ENCODE peak calls at places on chromosomes 3 and 15, in ten cellular contexts. One of them, this sample, is unnamed.

GRCh38 chr15:32908135-32908801 is 190.5 kb downstream of the GREM1 start:
- DNase-seq in astrocyte of the spinal cord: peak; percentile 66
- DNase-seq in upper lobe of right lung: no peak
- DNase-seq in mucosa of descending colon: no peak
- DNase-seq in adrenal gland: no peak
- DNase-seq in tibial nerve: no peak
- DNase-seq in right cardiac atrium: no peak
- DNase-seq in BE2C: no peak
- DNase-seq in left ventricle myocardium inferior: no peak
- DNase-seq in ascending aorta: no peak
- DNase-seq in this sample: no peak

GRCh38 chr3:58899953-58900298 is 149.9 kb downstream of the CFAP20DC start:
- DNase-seq in upper lobe of right lung: no peak
- DNase-seq in tibial nerve: no peak
- DNase-seq in left ventricle myocardium inferior: no peak
- DNase-seq in ascending aorta: no peak
- DNase-seq in right cardiac atrium: no peak
- DNase-seq in astrocyte of the spinal cord: no peak
- DNase-seq in adrenal gland: no peak
- DNase-seq in mucosa of descending colon: no peak
- DNase-seq in BE2C: no peak
- DNase-seq in this sample: no peak

GRCh38 chr3:54670269-54671000 is 257.4 kb downstream of the LRTM1 start:
- DNase-seq in upper lobe of right lung: no peak
- DNase-seq in adrenal gland: no peak
- DNase-seq in mucosa of descending colon: peak; percentile 73
- DNase-seq in left ventricle myocardium inferior: no peak
- DNase-seq in ascending aorta: no peak
- DNase-seq in tibial nerve: no peak
- DNase-seq in right cardiac atrium: no peak
- DNase-seq in astrocyte of the spinal cord: no peak
- DNase-seq in BE2C: peak; percentile 8
- DNase-seq in this sample: no peak

GRCh38 chr3:71045917-71046282 is 537.6 kb downstream of the FOXP1 start:
- DNase-seq in astrocyte of the spinal cord: no peak
- DNase-seq in ascending aorta: no peak
- DNase-seq in BE2C: no peak
- DNase-seq in right cardiac atrium: no peak
- DNase-seq in mucosa of descending colon: no peak
- DNase-seq in tibial nerve: no peak
- DNase-seq in upper lobe of right lung: no peak
- DNase-seq in left ventricle myocardium inferior: no peak
- DNase-seq in adrenal gland: no peak
- DNase-seq in this sample: no peak

GRCh38 chr3:160370987-160371857 is 27.8 kb downstream of the IFT80 start:
- DNase-seq in left ventricle myocardium inferior: no peak
- DNase-seq in BE2C: no peak
- DNase-seq in mucosa of descending colon: no peak
- DNase-seq in ascending aorta: no peak
- DNase-seq in upper lobe of right lung: no peak
- DNase-seq in right cardiac atrium: no peak
- DNase-seq in tibial nerve: no peak
- DNase-seq in astrocyte of the spinal cord: no peak
- DNase-seq in adrenal gland: no peak
- DNase-seq in this sample: no peak

GRCh38 chr15:71219101-71219500 is 103.8 kb downstream of the THSD4 start:
- DNase-seq in adrenal gland: no peak
- DNase-seq in left ventricle myocardium inferior: no peak
- DNase-seq in tibial nerve: no peak
- DNase-seq in mucosa of descending colon: no peak
- DNase-seq in ascending aorta: no peak
- DNase-seq in BE2C: no peak
- DNase-seq in astrocyte of the spinal cord: no peak
- DNase-seq in upper lobe of right lung: no peak
- DNase-seq in right cardiac atrium: no peak
- DNase-seq in this sample: no peak

GRCh38 chr3:62128028-62128427 is 245.3 kb downstream of the FEZF2 start:
- DNase-seq in mucosa of descending colon: no peak
- DNase-seq in astrocyte of the spinal cord: no peak
- DNase-seq in tibial nerve: no peak
- DNase-seq in ascending aorta: no peak
- DNase-seq in right cardiac atrium: no peak
- DNase-seq in adrenal gland: no peak
- DNase-seq in upper lobe of right lung: no peak
- DNase-seq in BE2C: no peak
- DNase-seq in left ventricle myocardium inferior: no peak
- DNase-seq in this sample: no peak

GRCh38 chr3:48459773-48460516 is 13.4 kb downstream of the ATRIP start:
- DNase-seq in left ventricle myocardium inferior: no peak
- DNase-seq in mucosa of descending colon: no peak
- DNase-seq in upper lobe of right lung: no peak
- DNase-seq in tibial nerve: no peak
- DNase-seq in ascending aorta: no peak
- DNase-seq in right cardiac atrium: no peak
- DNase-seq in BE2C: no peak
- DNase-seq in adrenal gland: no peak
- DNase-seq in astrocyte of the spinal cord: no peak
- DNase-seq in this sample: no peak

GRCh38 chr15:57503911-57504598 is 87.6 kb upstream of the MYZAP start:
- DNase-seq in adrenal gland: no peak
- DNase-seq in tibial nerve: no peak
- DNase-seq in upper lobe of right lung: no peak
- DNase-seq in left ventricle myocardium inferior: no peak
- DNase-seq in astrocyte of the spinal cord: peak; percentile 28
- DNase-seq in BE2C: no peak
- DNase-seq in ascending aorta: no peak
- DNase-seq in mucosa of descending colon: no peak
- DNase-seq in right cardiac atrium: no peak
- DNase-seq in this sample: no peak

GRCh38 chr3:172904817-172905479 is 154.4 kb downstream of the ECT2 start:
- DNase-seq in mucosa of descending colon: no peak
- DNase-seq in astrocyte of the spinal cord: peak; percentile 29
- DNase-seq in tibial nerve: no peak
- DNase-seq in right cardiac atrium: no peak
- DNase-seq in left ventricle myocardium inferior: no peak
- DNase-seq in adrenal gland: no peak
- DNase-seq in upper lobe of right lung: no peak
- DNase-seq in ascending aorta: no peak
- DNase-seq in BE2C: peak; percentile 38
- DNase-seq in this sample: no peak

GRCh38 chr3:187012609-187013051 is 82.3 kb downstream of the ST6GAL1 start:
- DNase-seq in upper lobe of right lung: no peak
- DNase-seq in adrenal gland: no peak
- DNase-seq in right cardiac atrium: no peak
- DNase-seq in left ventricle myocardium inferior: no peak
- DNase-seq in BE2C: no peak
- DNase-seq in tibial nerve: no peak
- DNase-seq in mucosa of descending colon: peak; percentile 34
- DNase-seq in ascending aorta: no peak
- DNase-seq in astrocyte of the spinal cord: no peak
- DNase-seq in this sample: no peak

GRCh38 chr3:149038322-149038721 is 47.0 kb downstream of the GYG1 start:
- DNase-seq in astrocyte of the spinal cord: no peak
- DNase-seq in right cardiac atrium: no peak
- DNase-seq in ascending aorta: no peak
- DNase-seq in left ventricle myocardium inferior: no peak
- DNase-seq in upper lobe of right lung: no peak
- DNase-seq in tibial nerve: no peak
- DNase-seq in mucosa of descending colon: no peak
- DNase-seq in BE2C: no peak
- DNase-seq in adrenal gland: no peak
- DNase-seq in this sample: no peak

GRCh38 chr3:107524214-107525100 is 1.7 kb downstream of the BBX start:
- DNase-seq in right cardiac atrium: peak; percentile 81
- DNase-seq in BE2C: peak; percentile 70
- DNase-seq in mucosa of descending colon: peak; percentile 64
- DNase-seq in ascending aorta: peak; percentile 79
- DNase-seq in adrenal gland: peak; percentile 77
- DNase-seq in tibial nerve: peak; percentile 39
- DNase-seq in upper lobe of right lung: peak; percentile 78
- DNase-seq in left ventricle myocardium inferior: peak; percentile 49
- DNase-seq in astrocyte of the spinal cord: peak; percentile 51
- DNase-seq in this sample: peak; percentile 53

GRCh38 chr3:107752202-107752990 is 229.6 kb downstream of the BBX start:
- DNase-seq in upper lobe of right lung: no peak
- DNase-seq in astrocyte of the spinal cord: peak; percentile 33
- DNase-seq in mucosa of descending colon: peak; percentile 18
- DNase-seq in ascending aorta: no peak
- DNase-seq in left ventricle myocardium inferior: no peak
- DNase-seq in BE2C: peak; percentile 32
- DNase-seq in adrenal gland: no peak
- DNase-seq in right cardiac atrium: no peak
- DNase-seq in tibial nerve: no peak
- DNase-seq in this sample: no peak

GRCh38 chr3:57933589-57933988 is 74.6 kb upstream of the FLNB start:
- DNase-seq in left ventricle myocardium inferior: no peak
- DNase-seq in mucosa of descending colon: no peak
- DNase-seq in tibial nerve: no peak
- DNase-seq in ascending aorta: no peak
- DNase-seq in BE2C: no peak
- DNase-seq in adrenal gland: no peak
- DNase-seq in astrocyte of the spinal cord: no peak
- DNase-seq in upper lobe of right lung: no peak
- DNase-seq in right cardiac atrium: no peak
- DNase-seq in this sample: no peak

GRCh38 chr3:39177708-39178332 is 14.6 kb downstream of the XIRP1 start:
- DNase-seq in BE2C: peak; percentile 54
- DNase-seq in upper lobe of right lung: peak; percentile 96
- DNase-seq in adrenal gland: peak; percentile 89
- DNase-seq in right cardiac atrium: peak; percentile 95
- DNase-seq in astrocyte of the spinal cord: peak; percentile 96
- DNase-seq in tibial nerve: peak; percentile 80
- DNase-seq in mucosa of descending colon: peak; percentile 85
- DNase-seq in ascending aorta: peak; percentile 97
- DNase-seq in left ventricle myocardium inferior: peak; percentile 89
- DNase-seq in this sample: peak; percentile 90

GRCh38 chr15:75508741-75509532 is 57.4 kb upstream of the SIN3A start:
- DNase-seq in adrenal gland: no peak
- DNase-seq in mucosa of descending colon: peak; percentile 31
- DNase-seq in left ventricle myocardium inferior: no peak
- DNase-seq in upper lobe of right lung: no peak
- DNase-seq in right cardiac atrium: no peak
- DNase-seq in astrocyte of the spinal cord: peak; percentile 67
- DNase-seq in ascending aorta: no peak
- DNase-seq in tibial nerve: no peak
- DNase-seq in BE2C: no peak
- DNase-seq in this sample: no peak

GRCh38 chr3:110106805-110107204 is 769.5 kb upstream of the DPPA4 start:
- DNase-seq in ascending aorta: no peak
- DNase-seq in astrocyte of the spinal cord: no peak
- DNase-seq in tibial nerve: no peak
- DNase-seq in mucosa of descending colon: no peak
- DNase-seq in adrenal gland: no peak
- DNase-seq in left ventricle myocardium inferior: no peak
- DNase-seq in right cardiac atrium: no peak
- DNase-seq in BE2C: no peak
- DNase-seq in upper lobe of right lung: no peak
- DNase-seq in this sample: no peak

DNA sequence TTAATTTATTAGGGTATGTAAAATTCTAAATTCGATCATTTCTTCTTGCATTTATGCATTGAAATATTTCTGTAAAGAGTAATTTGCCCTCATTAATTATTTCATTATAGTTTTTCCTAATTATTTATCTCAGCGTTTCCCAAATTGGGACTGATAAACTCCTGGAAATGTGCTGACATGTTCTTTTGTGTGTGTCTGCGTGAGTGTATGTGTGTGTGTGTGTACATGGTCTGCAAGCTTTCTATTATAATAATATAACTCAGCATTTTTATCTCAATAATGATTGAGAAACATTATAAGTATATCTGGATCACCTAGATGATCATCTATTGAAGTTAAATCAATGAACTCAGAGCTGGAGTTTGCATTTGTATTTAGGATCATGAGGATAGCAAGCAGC is 38.7 kb downstream of the TMEM45A start:
- DNase-seq in adrenal gland: no peak
- DNase-seq in left ventricle myocardium inferior: no peak
- DNase-seq in right cardiac atrium: no peak
- DNase-seq in mucosa of descending colon: no peak
- DNase-seq in upper lobe of right lung: no peak
- DNase-seq in astrocyte of the spinal cord: no peak
- DNase-seq in tibial nerve: no peak
- DNase-seq in BE2C: no peak
- DNase-seq in ascending aorta: no peak
- DNase-seq in this sample: no peak
- H3K4me3 ChIP-seq in adrenal gland: no peak overlapping the region
- H3K4me3 ChIP-seq in left ventricle myocardium inferior: no peak overlapping the region
- H3K4me3 ChIP-seq in right cardiac atrium: no peak overlapping the region
- H3K4me3 ChIP-seq in mucosa of descending colon: no peak overlapping the region
- H3K4me3 ChIP-seq in upper lobe of right lung: no peak overlapping the region
- H3K4me3 ChIP-seq in astrocyte of the spinal cord: no peak overlapping the region
- H3K4me3 ChIP-seq in tibial nerve: no peak overlapping the region
- H3K4me3 ChIP-seq in BE2C: no peak overlapping the region
- H3K4me3 ChIP-seq in ascending aorta: no peak overlapping the region
- H3K4me3 ChIP-seq in this sample: no peak overlapping the region

DNA sequence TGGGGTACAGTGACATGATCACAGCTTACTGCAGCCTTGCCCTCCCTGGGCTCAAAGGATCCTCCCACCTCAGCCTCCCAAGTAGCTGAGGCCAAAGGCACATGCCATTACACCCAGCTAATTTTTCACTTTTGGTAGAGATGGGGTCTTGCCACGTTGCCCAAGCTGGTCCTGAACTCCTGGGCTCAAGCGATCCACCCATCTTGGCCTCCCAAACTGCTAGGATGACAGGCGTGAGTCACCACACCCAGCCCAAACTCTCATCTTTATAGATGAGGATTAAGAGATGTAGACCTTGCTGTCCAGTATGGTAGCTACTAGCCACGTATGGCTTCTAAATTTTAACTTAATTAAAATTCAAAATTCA is 4.4 kb upstream of the ABHD5 start:
- DNase-seq in upper lobe of right lung: no peak
- DNase-seq in left ventricle myocardium inferior: no peak
- DNase-seq in astrocyte of the spinal cord: no peak
- DNase-seq in right cardiac atrium: no peak
- DNase-seq in mucosa of descending colon: no peak
- DNase-seq in ascending aorta: no peak
- DNase-seq in BE2C: no peak
- DNase-seq in adrenal gland: no peak
- DNase-seq in tibial nerve: no peak
- DNase-seq in this sample: no peak
- H3K4me3 ChIP-seq in upper lobe of right lung: no peak overlapping the region
- H3K4me3 ChIP-seq in left ventricle myocardium inferior: no peak overlapping the region
- H3K4me3 ChIP-seq in astrocyte of the spinal cord: no peak overlapping the region
- H3K4me3 ChIP-seq in right cardiac atrium: no peak overlapping the region
- H3K4me3 ChIP-seq in mucosa of descending colon: no peak overlapping the region
- H3K4me3 ChIP-seq in ascending aorta: no peak overlapping the region
- H3K4me3 ChIP-seq in BE2C: no peak overlapping the region
- H3K4me3 ChIP-seq in adrenal gland: no peak overlapping the region
- H3K4me3 ChIP-seq in tibial nerve: no peak overlapping the region
- H3K4me3 ChIP-seq in this sample: no peak overlapping the region

GRCh38 chr3:9196009-9196408 is 53.4 kb downstream of the SRGAP3 start:
- DNase-seq in tibial nerve: no peak
- DNase-seq in adrenal gland: no peak
- DNase-seq in astrocyte of the spinal cord: no peak
- DNase-seq in upper lobe of right lung: no peak
- DNase-seq in ascending aorta: no peak
- DNase-seq in left ventricle myocardium inferior: no peak
- DNase-seq in BE2C: peak; percentile 65
- DNase-seq in mucosa of descending colon: no peak
- DNase-seq in right cardiac atrium: no peak
- DNase-seq in this sample: no peak
- H3K4me3 ChIP-seq in tibial nerve: no peak overlapping the region
- H3K4me3 ChIP-seq in adrenal gland: no peak overlapping the region
- H3K4me3 ChIP-seq in astrocyte of the spinal cord: no peak overlapping the region
- H3K4me3 ChIP-seq in upper lobe of right lung: no peak overlapping the region
- H3K4me3 ChIP-seq in ascending aorta: no peak overlapping the region
- H3K4me3 ChIP-seq in left ventricle myocardium inferior: no peak overlapping the region
- H3K4me3 ChIP-seq in BE2C: no peak overlapping the region
- H3K4me3 ChIP-seq in mucosa of descending colon: no peak overlapping the region
- H3K4me3 ChIP-seq in right cardiac atrium: no peak overlapping the region
- H3K4me3 ChIP-seq in this sample: no peak overlapping the region

GRCh38 chr3:102059145-102059943 is 210.0 kb downstream of the NFKBIZ start:
- DNase-seq in mucosa of descending colon: peak; percentile 56
- DNase-seq in upper lobe of right lung: no peak
- DNase-seq in astrocyte of the spinal cord: no peak
- DNase-seq in BE2C: no peak
- DNase-seq in right cardiac atrium: no peak
- DNase-seq in tibial nerve: no peak
- DNase-seq in ascending aorta: no peak
- DNase-seq in adrenal gland: no peak
- DNase-seq in left ventricle myocardium inferior: no peak
- DNase-seq in this sample: no peak
- H3K4me3 ChIP-seq in mucosa of descending colon: no peak overlapping the region
- H3K4me3 ChIP-seq in upper lobe of right lung: no peak overlapping the region
- H3K4me3 ChIP-seq in astrocyte of the spinal cord: no peak overlapping the region
- H3K4me3 ChIP-seq in BE2C: no peak overlapping the region
- H3K4me3 ChIP-seq in right cardiac atrium: no peak overlapping the region
- H3K4me3 ChIP-seq in tibial nerve: no peak overlapping the region
- H3K4me3 ChIP-seq in ascending aorta: no peak overlapping the region
- H3K4me3 ChIP-seq in adrenal gland: no peak overlapping the region
- H3K4me3 ChIP-seq in left ventricle myocardium inferior: no peak overlapping the region
- H3K4me3 ChIP-seq in this sample: no peak overlapping the region

This sample was measured in breast epithelium.